ENCODE peak calls at places on chromosomes 13 and 19, in five cellular contexts. Q is right lobe of liver, B is upper lobe of left lung, T is foreskin keratinocyte, U is A549. C is an unnamed sample.

GRCh38 chr13:44385401-44385800 is 11.8 kb downstream of the SERP2 start:
- ATAC-seq in Q (peak; percentile 87), B (no peak), T (no peak), U (no peak), C (no peak)

GRCh38 chr19:51676566-51677083 is 16.5 kb upstream of the SPACA6 start:
- ATAC-seq in Q (no peak), B (no peak), T (no peak), U (no peak), C (no peak)

GRCh38 chr13:80242728-80243427 is 98.0 kb downstream of the SPRY2 start:
- ATAC-seq in Q (no peak), B (no peak), T (no peak), U (no peak), C (no peak)

GRCh38 chr19:51365211-51366049 is 758 bp downstream of the ETFB start:
- ATAC-seq in Q (peak; percentile 26), B (no peak), T (no peak), U (peak; percentile 2), C (no peak)

GRCh38 chr13:109146912-109147624 is 517.7 kb downstream of the MYO16 start:
- ATAC-seq in Q (no peak), B (no peak), T (peak; percentile 76), U (peak; percentile 85), C (peak; percentile 59)

GRCh38 chr19:18294467-18294864 is 13.0 kb upstream of the JUND start:
- ATAC-seq in Q (no peak), B (no peak), T (peak; percentile 46), U (no peak), C (no peak)

GRCh38 chr13:20340759-20341161 is 108.6 kb upstream of the GJB6 start:
- ATAC-seq in Q (no peak), B (peak; percentile 65), T (peak; percentile 60), U (no peak), C (peak; percentile 84)

GRCh38 chr13:102400619-102401125 is 1.2 kb downstream of the FGF14 start:
- ATAC-seq in Q (peak; percentile 54), B (peak; percentile 66), T (peak; percentile 68), U (peak; percentile 32), C (peak; percentile 36)

GRCh38 chr13:30831515-30831914 is 74.6 kb upstream of the MEDAG start:
- ATAC-seq in Q (peak; percentile 52), B (no peak), T (no peak), U (no peak), C (no peak)

GRCh38 chr19:6068711-6069110 is 41.6 kb downstream of the RFX2 start:
- ATAC-seq in Q (no peak), B (no peak), T (no peak), U (no peak), C (no peak)

GRCh38 chr13:110784748-110785147 is 71.2 kb downstream of the ING1 start:
- ATAC-seq in Q (no peak), B (no peak), T (no peak), U (no peak), C (no peak)

GRCh38 chr19:31913103-31913710 is 432.2 kb upstream of the ZNF507 start:
- ATAC-seq in Q (no peak), B (no peak), T (no peak), U (no peak), C (no peak)

GRCh38 chr13:48730971-48731658 is 77.4 kb downstream of the CYSLTR2 start:
- ATAC-seq in Q (no peak), B (no peak), T (peak; percentile 86), U (peak; percentile 49), C (no peak)

GRCh38 chr19:10921199-10921879 is 7.1 kb downstream of the YIPF2 start:
- ATAC-seq in Q (peak; percentile 3), B (no peak), T (no peak), U (no peak), C (no peak)

GRCh38 chr19:3073931-3074595 is 11.8 kb upstream of the TLE5 start:
- ATAC-seq in Q (no peak), B (no peak), T (no peak), U (no peak), C (no peak)

GRCh38 chr19:8213827-8214672 is 4.9 kb downstream of the CERS4 start:
- ATAC-seq in Q (peak; percentile 36), B (no peak), T (no peak), U (no peak), C (no peak)

GRCh38 chr19:38901683-38902082 is 1.9 kb downstream of the NFKBIB start:
- ATAC-seq in Q (no peak), B (no peak), T (no peak), U (no peak), C (no peak)

GRCh38 chr13:48829536-48829935 is 146.2 kb upstream of the FNDC3A start:
- ATAC-seq in Q (no peak), B (no peak), T (no peak), U (no peak), C (no peak)

GRCh38 chr19:45773384-45773783 is 4.3 kb upstream of the SIX5 start:
- ATAC-seq in Q (no peak), B (no peak), T (no peak), U (no peak), C (no peak)

GRCh38 chr19:55247621-55248099 is 11.2 kb downstream of the PPP6R1 start:
- ATAC-seq in Q (peak; percentile 22), B (peak; percentile 86), T (peak; percentile 93), U (peak; percentile 69), C (peak; percentile 31)

GRCh38 chr13:110914293-110915056 is 394 bp downstream of the ANKRD10 start:
- ATAC-seq in Q (peak; percentile 39), B (peak; percentile 69), T (peak; percentile 6), U (peak; percentile 59), C (peak; percentile 46)

GRCh38 chr19:46454244-46454643 is 17.1 kb downstream of the PNMA8A start:
- ATAC-seq in Q (no peak), B (no peak), T (no peak), U (no peak), C (no peak)

GRCh38 chr13:26760835-26761582 is 423 bp upstream of the GPR12 start:
- ATAC-seq in Q (no peak), B (peak; percentile 21), T (peak; percentile 45), U (no peak), C (peak; percentile 28)

GRCh38 chr19:55638864-55639359 is 1.9 kb upstream of the ZNF580 start:
- ATAC-seq in Q (no peak), B (no peak), T (no peak), U (peak; percentile 15), C (no peak)

GRCh38 chr13:94480672-94481145 is 1.2 kb upstream of the DCT start:
- ATAC-seq in Q (no peak), B (peak; percentile 79), T (peak; percentile 16), U (no peak), C (peak; percentile 53)

GRCh38 chr13:40210865-40211585 is 455.4 kb downstream of the FOXO1 start:
- ATAC-seq in Q (no peak), B (no peak), T (no peak), U (no peak), C (no peak)

GRCh38 chr13:40206241-40207109 is 460.0 kb downstream of the FOXO1 start:
- ATAC-seq in Q (peak; percentile 29), B (peak; percentile 28), T (peak; percentile 92), U (no peak), C (no peak)

GRCh38 chr13:40205771-40206240 is 460.6 kb downstream of the FOXO1 start:
- ATAC-seq in Q (no peak), B (no peak), T (peak; percentile 12), U (no peak), C (no peak)

GRCh38 chr13:40207110-40207478 is 459.3 kb downstream of the FOXO1 start:
- ATAC-seq in Q (no peak), B (no peak), T (no peak), U (no peak), C (no peak)

DNA sequence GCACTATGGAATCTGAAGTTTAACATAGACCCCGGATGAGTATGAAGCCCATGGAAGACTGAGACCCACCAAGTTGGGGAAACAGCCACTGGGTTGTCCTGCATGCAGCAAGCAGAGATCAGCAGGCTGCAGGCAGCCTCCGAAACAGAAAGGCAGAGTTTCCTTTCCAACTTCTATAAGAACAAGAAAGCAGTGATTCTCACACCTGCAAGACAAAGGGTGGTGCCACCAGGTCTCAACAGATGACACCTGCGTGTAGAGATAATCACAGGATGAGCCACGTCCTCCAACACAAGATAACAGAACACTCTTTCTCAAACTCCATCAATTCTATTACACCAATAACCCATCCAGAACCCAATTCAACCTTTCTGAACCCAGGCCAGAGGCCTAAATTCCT is 457.9 kb downstream of the FOXO1 start:
- ATAC-seq in Q (no peak), B (no peak), T (no peak), U (no peak), C (no peak)
- H3K4me1 ChIP-seq in Q (no peaks in the 10 kb centered on the region), B (no peaks in the 10 kb centered on the region), T (peaks cover 18% of the 10 kb centered on the region), U (peaks cover 6% of the 10 kb centered on the region), C (no peaks in the 10 kb centered on the region)

DNA sequence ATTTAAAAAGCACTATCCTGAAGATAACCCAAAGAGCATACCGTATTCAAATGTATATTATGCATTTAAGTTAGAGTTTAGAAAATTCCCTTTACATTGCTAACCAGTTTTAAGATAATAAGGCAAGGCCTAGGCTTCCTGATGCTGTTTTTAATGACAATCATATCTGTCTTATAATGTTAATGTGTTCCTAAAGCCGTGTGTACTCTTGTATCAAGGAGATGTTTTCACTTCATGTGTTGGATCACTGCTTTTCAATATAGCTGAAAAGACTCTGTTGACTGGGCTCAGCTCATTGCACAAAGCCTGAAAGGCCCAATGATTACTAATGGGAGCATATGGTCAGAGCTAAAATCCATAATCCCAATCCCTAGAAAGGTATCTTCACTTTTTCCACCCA is 81.6 kb downstream of the DACH1 start:
- ATAC-seq in Q (no peak), B (no peak), T (no peak), U (no peak), C (no peak)
- H3K4me1 ChIP-seq in Q (no peaks in the 10 kb centered on the region), B (peaks cover 3% of the 10 kb centered on the region), T (no peaks in the 10 kb centered on the region), U (no peaks in the 10 kb centered on the region), C (no peaks in the 10 kb centered on the region)

GRCh38 chr13:98490195-98490771 is 86.6 kb downstream of the STK24 start:
- ATAC-seq in Q (peak; percentile 75), B (no peak), T (no peak), U (no peak), C (peak; percentile 5)
- H3K4me1 ChIP-seq in Q (peaks cover 54% of the 10 kb centered on the region), B (peaks cover 19% of the 10 kb centered on the region), T (peaks cover 6% of the 10 kb centered on the region), U (peaks cover 81% of the 10 kb centered on the region), C (peaks cover 100% of the 10 kb centered on the region)

GRCh38 chr13:45393941-45394570 is 24.1 kb downstream of the SLC25A30 start:
- ATAC-seq in Q (peak; percentile 69), B (no peak), T (peak; percentile 79), U (peak; percentile 89), C (no peak)

GRCh38 chr13:45398862-45399261 is 19.3 kb downstream of the SLC25A30 start:
- ATAC-seq in Q (no peak), B (no peak), T (no peak), U (no peak), C (no peak)

GRCh38 chr13:45392811-45393210 is 25.4 kb downstream of the SLC25A30 start:
- ATAC-seq in Q (no peak), B (no peak), T (no peak), U (no peak), C (no peak)

GRCh38 chr13:45401306-45401705 is 16.9 kb downstream of the SLC25A30 start:
- ATAC-seq in Q (no peak), B (no peak), T (no peak), U (no peak), C (no peak)

DNA sequence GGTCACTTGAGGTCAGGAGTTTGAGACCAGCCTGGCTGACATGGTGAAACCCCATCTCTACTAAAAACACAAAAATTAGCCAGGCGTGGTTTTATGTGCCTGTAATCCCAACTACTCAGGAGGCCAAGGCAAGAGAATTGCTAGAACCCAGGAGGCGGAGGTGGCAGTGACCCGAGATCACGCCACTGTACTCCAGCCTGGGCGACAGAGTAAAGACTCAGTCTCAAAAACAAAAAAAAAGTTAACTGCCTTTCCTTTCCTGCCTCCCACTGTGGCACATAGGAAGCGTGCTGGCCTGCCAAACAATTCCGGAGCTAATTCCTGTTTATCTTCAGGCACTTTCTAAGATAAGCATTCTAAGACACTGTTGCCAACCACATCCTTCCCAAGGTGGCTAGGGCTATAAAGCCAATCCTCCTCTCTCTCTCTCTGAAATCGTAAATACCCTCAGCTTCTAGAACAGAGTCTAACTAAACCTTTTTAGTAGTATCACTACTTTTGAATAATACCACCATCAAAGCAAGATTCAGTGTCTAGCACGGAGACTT is 21.6 kb downstream of the SLC25A30 start:
- ATAC-seq in Q (peak; percentile 27), B (no peak), T (no peak), U (no peak), C (no peak)
- H3K4me1 ChIP-seq in Q (no peaks in the 10 kb centered on the region), B (peaks cover 12% of the 10 kb centered on the region), T (no peaks in the 10 kb centered on the region), U (no peaks in the 10 kb centered on the region), C (peaks cover 38% of the 10 kb centered on the region)

C was measured in gastroesophageal sphincter.